ENCODE peak calls at places on chromosomes 12 and 14, in six cellular contexts. O is right lobe of liver, E is trophoblast cell, D is tibial artery, S is IMR-90, I is hepatocyte. Q is an unnamed sample. For H3K36me3 and H3K4me1, the result is how much of the 10 kb centered on the place peaks cover.

GRCh38 chr14:100589071-100589759 is 2.0 kb upstream of the BEGAIN start:
- DNase-seq in I (no peak), S (no peak), D (no peak), O (peak), E (no peak), Q (no peak)

GRCh38 chr12:46678441-46678840 is 147.4 kb downstream of the SLC38A4 start:
- DNase-seq in I (no peak), S (peak), D (no peak), E (no peak), O (no peak), Q (no peak)

GRCh38 chr14:38098074-38098846 is 109.4 kb upstream of the SSTR1 start:
- DNase-seq in O (no peak), D (no peak), I (no peak), S (peak), E (peak), Q (no peak)

GRCh38 chr12:3119745-3120660 is 42.8 kb downstream of the TSPAN9 start:
- DNase-seq in O (peak), S (peak), I (no peak), D (peak), E (peak), Q (no peak)

GRCh38 chr14:49139593-49139992 is 446.6 kb downstream of the RPS29 start:
- DNase-seq in D (no peak), S (no peak), I (no peak), E (no peak), O (no peak), Q (no peak)

GRCh38 chr12:30988887-30989286 is 62.3 kb downstream of the TSPAN11 start:
- DNase-seq in I (no peak), O (peak), E (no peak), D (no peak), S (no peak), Q (no peak)

GRCh38 chr14:72610831-72611200 is 283.1 kb downstream of the DPF3 start:
- DNase-seq in E (no peak), O (no peak), D (no peak), I (no peak), S (no peak), Q (no peak)

GRCh38 chr12:46963977-46964376 is 115.4 kb upstream of the PCED1B start:
- DNase-seq in S (no peak), D (no peak), I (no peak), O (no peak), E (peak), Q (no peak)

GRCh38 chr12:127293507-127294310 is 973.3 kb upstream of the TMEM132C start:
- DNase-seq in D (peak), O (peak), S (peak), E (peak), I (peak), Q (no peak)

GRCh38 chr12:79344855-79345840 is 345.6 kb downstream of the PAWR start:
- DNase-seq in O (no peak), D (no peak), S (peak), E (peak), I (peak), Q (no peak)

GRCh38 chr12:7144414-7145120 is 14.4 kb downstream of the CLSTN3 start:
- DNase-seq in E (peak), D (no peak), O (peak), S (peak), I (peak), Q (peak)

GRCh38 chr12:71504471-71504852 is 64.9 kb downstream of the LGR5 start:
- DNase-seq in D (no peak), O (no peak), I (no peak), E (no peak), S (no peak), Q (no peak)

GRCh38 chr14:100826371-100827139 is 637 bp downstream of the MEG3 start:
- DNase-seq in I (no peak), O (no peak), S (no peak), D (no peak), E (no peak), Q (no peak)

GRCh38 chr14:76324133-76324532 is 51.8 kb upstream of the ESRRB start:
- DNase-seq in I (no peak), S (no peak), E (no peak), D (no peak), O (no peak), Q (no peak)

GRCh38 chr12:104336115-104336514 is 32.6 kb downstream of the EID3 start:
- DNase-seq in D (no peak), E (no peak), S (no peak), O (no peak), I (no peak), Q (no peak)

GRCh38 chr12:104331376-104331775 is 27.8 kb downstream of the EID3 start:
- DNase-seq in E (no peak), S (no peak), D (no peak), I (no peak), O (no peak), Q (no peak)

GRCh38 chr12:104333692-104334255 is 30.2 kb downstream of the EID3 start:
- DNase-seq in D (no peak), S (no peak), E (no peak), I (no peak), O (no peak), Q (no peak)

GRCh38 chr12:104337030-104337558 is 33.6 kb downstream of the EID3 start:
- DNase-seq in E (no peak), S (no peak), I (no peak), O (no peak), D (no peak), Q (no peak)

DNA sequence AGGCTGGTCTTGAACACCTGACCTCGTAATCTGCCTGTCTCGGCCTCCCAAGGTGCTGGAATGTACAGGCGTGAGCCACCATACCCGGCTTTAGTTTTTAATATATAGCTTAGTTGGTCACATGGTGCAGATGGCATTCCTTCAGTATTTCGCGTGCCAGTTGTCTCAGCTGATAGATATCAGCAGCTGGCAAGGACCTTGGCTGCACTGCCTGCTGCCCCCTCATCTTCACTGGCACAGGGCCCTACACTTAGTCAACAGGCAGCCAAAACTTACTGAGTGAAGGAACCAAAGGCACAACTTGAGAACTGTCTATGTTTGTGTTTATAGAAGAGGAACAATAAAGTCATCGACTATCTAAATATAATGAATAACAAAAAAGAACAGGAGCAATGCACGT is 31.0 kb downstream of the EID3 start:
- DNase-seq in D (no peak), O (no peak), S (no peak), E (no peak), I (no peak), Q (no peak)
- H3K36me3 ChIP-seq in D (half or more), O (half or more), S (half or more), E (under half), I (under half), Q (under half)

GRCh38 chr12:89932950-89933349 is 224.3 kb upstream of the ATP2B1 start:
- DNase-seq in O (no peak), E (no peak), D (no peak), I (no peak), S (peak), Q (no peak)

GRCh38 chr12:89924191-89924590 is 215.6 kb upstream of the ATP2B1 start:
- DNase-seq in I (no peak), O (no peak), E (peak), D (no peak), S (no peak), Q (no peak)

GRCh38 chr12:89933911-89934310 is 225.3 kb upstream of the ATP2B1 start:
- DNase-seq in D (no peak), I (no peak), E (peak), O (no peak), S (peak), Q (no peak)

GRCh38 chr12:89927226-89927698 is 218.6 kb upstream of the ATP2B1 start:
- DNase-seq in E (peak), S (no peak), D (no peak), I (no peak), O (no peak), Q (peak)

GRCh38 chr12:89928467-89928866 is 219.8 kb upstream of the ATP2B1 start:
- DNase-seq in O (no peak), S (no peak), D (no peak), E (no peak), I (no peak), Q (no peak)
- H3K4me3 ChIP-seq in O (no peak), S (no peak), D (no peak), E (no peak), I (no peak), Q (no peak)

GRCh38 chr12:22658214-22658613 is 33.2 kb downstream of the ETNK1 start:
- DNase-seq in S (peak), O (no peak), D (no peak), I (no peak), E (no peak), Q (no peak)
- H3K4me1 ChIP-seq in S (under half), O (under half), D (under half), I (under half), E (under half), Q (under half)

DNA sequence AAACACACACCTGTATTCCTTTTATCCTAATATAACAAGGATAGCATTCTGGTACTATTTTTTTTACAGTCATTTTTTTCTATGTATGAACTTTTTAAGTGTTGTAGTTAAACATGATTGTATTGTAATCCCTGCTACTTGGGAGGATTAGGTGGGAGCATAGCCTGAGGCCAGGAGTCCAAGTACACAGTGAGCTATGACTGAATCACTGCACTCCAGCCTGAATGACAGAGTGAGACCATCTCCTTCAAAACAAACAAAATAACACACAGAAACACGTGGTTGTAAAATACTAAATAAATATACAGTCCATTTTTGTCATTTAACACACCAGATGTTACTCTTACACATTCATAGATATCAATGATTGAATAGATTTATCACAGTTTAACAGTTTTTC is 56.9 kb downstream of the MAP4K5 start:
- DNase-seq in I (peak), E (no peak), D (no peak), O (no peak), S (peak), Q (no peak)
- H3K36me3 ChIP-seq in I (under half), E (under half), D (half or more), O (under half), S (under half), Q (under half)

DNA sequence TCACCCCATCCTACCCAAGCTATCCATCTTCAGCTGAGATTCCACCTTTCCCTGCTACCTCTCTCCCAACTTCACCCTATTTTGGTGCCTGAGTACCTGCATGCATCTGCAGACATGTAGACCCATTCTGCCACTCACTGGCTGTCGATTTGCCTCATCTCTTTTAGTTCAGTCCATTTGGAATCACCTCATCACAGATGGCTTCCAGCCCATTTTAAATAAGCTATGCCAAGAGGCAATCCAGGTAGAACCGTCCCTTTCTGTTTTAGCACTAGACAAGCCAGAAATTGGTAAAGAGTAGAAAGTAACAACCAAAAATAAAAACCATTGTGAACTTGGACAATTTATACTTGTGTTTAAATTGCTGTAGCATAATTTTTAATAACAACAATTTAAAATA is 11.3 kb downstream of the SLC35F4 start:
- DNase-seq in O (no peak), E (no peak), S (no peak), I (no peak), D (no peak), Q (no peak)
- H3K4me3 ChIP-seq in O (no peak), E (no peak), S (no peak), I (no peak), D (no peak), Q (no peak)

Q was measured in CD4-positive, alpha-beta memory T cell.